ENCODE peak calls at places on chromosomes 11 and 22, in eight cellular contexts. L, A, U, Z, X, C, P and I are unnamed samples.

GRCh38 chr22:41352058-41352457 is 29.7 kb upstream of the TEF start:
- DNase-seq in L (no peak), A (no peak), U (no peak), Z (no peak), X (no peak), C (peak), P (no peak), I (no peak)

GRCh38 chr22:19942071-19942885 is 660 bp upstream of the TXNRD2 start:
- DNase-seq in L (no peak), A (no peak), U (peak), Z (no peak), X (no peak), C (peak), P (no peak), I (no peak)

GRCh38 chr11:113547739-113548138 is 72.5 kb upstream of the DRD2 start:
- DNase-seq in L (no peak), A (no peak), U (no peak), Z (no peak), X (no peak), C (no peak), P (no peak), I (no peak)

GRCh38 chr11:31645747-31646146 is 136.2 kb downstream of the ELP4 start:
- DNase-seq in L (no peak), A (peak), U (peak), Z (no peak), X (no peak), C (peak), P (peak), I (no peak)

GRCh38 chr11:14042686-14043440 is 80.3 kb downstream of the SPON1 start:
- DNase-seq in L (no peak), A (no peak), U (no peak), Z (no peak), X (no peak), C (no peak), P (no peak), I (no peak)

GRCh38 chr22:39634530-39635399 is 64.2 kb downstream of the CACNA1I start:
- DNase-seq in L (no peak), A (peak), U (peak), Z (no peak), X (no peak), C (peak), P (peak), I (no peak)

GRCh38 chr11:65316311-65316978 is 1.8 kb downstream of the CDC42EP2 start:
- DNase-seq in L (no peak), A (peak), U (no peak), Z (no peak), X (peak), C (peak), P (peak), I (no peak)

GRCh38 chr11:95521862-95522261 is 267.7 kb downstream of the FAM76B start:
- DNase-seq in L (no peak), A (no peak), U (no peak), Z (no peak), X (no peak), C (no peak), P (no peak), I (no peak)

GRCh38 chr11:110979696-110980095 is 265.8 kb upstream of the POU2AF2 start:
- DNase-seq in L (no peak), A (no peak), U (no peak), Z (no peak), X (no peak), C (no peak), P (no peak), I (no peak)

GRCh38 chr22:43388420-43388851 is 23.4 kb upstream of the MPPED1 start:
- DNase-seq in L (peak), A (peak), U (peak), Z (peak), X (peak), C (peak), P (no peak), I (peak)

GRCh38 chr11:86395061-86395551 is 20.4 kb downstream of the CCDC81 start:
- DNase-seq in L (no peak), A (peak), U (no peak), Z (no peak), X (no peak), C (peak), P (no peak), I (no peak)

GRCh38 chr22:35629406-35630234 is 12.5 kb upstream of the MB start:
- DNase-seq in L (no peak), A (peak), U (peak), Z (no peak), X (no peak), C (peak), P (peak), I (peak)

GRCh38 chr11:14054708-14055107 is 92.2 kb downstream of the SPON1 start:
- DNase-seq in L (no peak), A (peak), U (no peak), Z (no peak), X (peak), C (peak), P (no peak), I (no peak)

GRCh38 chr11:70506986-70507385 is 108.7 kb downstream of the CTTN start:
- DNase-seq in L (no peak), A (no peak), U (no peak), Z (no peak), X (no peak), C (no peak), P (no peak), I (no peak)

GRCh38 chr22:24514241-24515024 is 19.3 kb downstream of the UPB1 start:
- DNase-seq in L (no peak), A (no peak), U (no peak), Z (no peak), X (no peak), C (no peak), P (no peak), I (no peak)

GRCh38 chr11:67389477-67389876 is 2.3 kb upstream of the RAD9A start:
- DNase-seq in L (no peak), A (no peak), U (peak), Z (peak), X (peak), C (peak), P (no peak), I (peak)